ENCODE peak calls at places on chromosome 22, in eight cellular contexts. O is lung; F is right atrium auricular region; K is uterus; D is stimulated activated CD4-positive, alpha-beta T cell treated with anti-CD3 and anti-CD28 coated beads, TNF-alpha, amount 100 ng/mL, for 48 hours; S is COR-L47; G is GM03348; A is activated naive CD8-positive, alpha-beta T cell treated with anti-CD3 and anti-CD28 coated beads for 36 hours. Y is an unnamed sample.

GRCh38 chr22:49642331-49642730 is 185.3 kb downstream of the BRD1 start:
- DNase-seq in S (no peak), F (no peak), O (no peak), A (no peak), K (no peak), D (no peak), G (no peak), Y (no peak)

GRCh38 chr22:48072777-48073176 is 1310.3 kb downstream of the TBC1D22A start:
- DNase-seq in G (no peak), F (no peak), D (no peak), A (no peak), S (no peak), O (no peak), K (no peak), Y (no peak)

GRCh38 chr22:19962246-19962908 is 20.8 kb upstream of the TXNRD2 start:
- DNase-seq in G (peak; percentile 88), F (no peak), A (peak; percentile 72), O (peak; percentile 80), S (peak; percentile 85), D (peak; percentile 47), K (peak; percentile 53), Y (peak; percentile 68)

GRCh38 chr22:26783886-26784285 is 126.5 kb downstream of the MIAT start:
- DNase-seq in S (no peak), K (no peak), A (no peak), F (no peak), D (no peak), O (no peak), G (no peak), Y (no peak)

GRCh38 chr22:43849731-43850130 is 12.6 kb downstream of the SULT4A1 start:
- DNase-seq in K (no peak), F (no peak), A (no peak), G (no peak), D (no peak), O (no peak), S (no peak), Y (no peak)

GRCh38 chr22:27650572-27650971 is 151.0 kb downstream of the MN1 start:
- DNase-seq in S (no peak), F (no peak), O (no peak), D (no peak), G (no peak), A (no peak), K (no peak), Y (no peak)

GRCh38 chr22:25048659-25049657 is 96.4 kb downstream of the KIAA1671 start:
- DNase-seq in G (peak; percentile 84), K (peak; percentile 38), D (peak; percentile 69), A (peak; percentile 62), F (peak; percentile 69), O (peak; percentile 69), S (peak; percentile 47), Y (peak; percentile 54)

GRCh38 chr22:22103078-22103593 is 120.5 kb upstream of the TOP3B start:
- DNase-seq in F (peak; percentile 34), K (no peak), G (no peak), D (no peak), A (peak; percentile 22), S (no peak), O (no peak), Y (no peak)

GRCh38 chr22:50545522-50546325 is at the start of gene KLHDC7B:
- DNase-seq in A (peak; percentile 53), K (no peak), F (no peak), S (no peak), D (no peak), G (peak; percentile 67), O (no peak), Y (no peak)

GRCh38 chr22:30208631-30209603 is 37.6 kb downstream of the LIF start:
- DNase-seq in G (peak; percentile 79), A (no peak), S (no peak), D (no peak), F (peak; percentile 87), K (peak; percentile 88), O (no peak), Y (no peak)

GRCh38 chr22:31584804-31585160 is 77.2 kb downstream of the PISD start:
- DNase-seq in A (no peak), S (no peak), F (no peak), D (no peak), G (no peak), K (no peak), O (no peak), Y (no peak)

Y was measured in CD8-positive, alpha-beta memory T cell.